ENCODE peak calls at places on chromosomes 2 and 18, in eight cellular contexts. One of them, this sample, is unnamed.

GRCh38 chr18:2538236-2538635 is 33.1 kb downstream of the METTL4 start:
- DNase-seq in endothelial cell: no peak
- DNase-seq in coronary artery: no peak
- DNase-seq in body of pancreas: no peak
- DNase-seq in fibroblast of pulmonary artery: no peak
- DNase-seq in tibial nerve: no peak
- DNase-seq in heart left ventricle: no peak
- DNase-seq in foreskin fibroblast: no peak
- DNase-seq in this sample: no peak

GRCh38 chr2:80322337-80322920 is 17.9 kb upstream of the LRRTM1 start:
- DNase-seq in coronary artery: no peak
- DNase-seq in endothelial cell: peak; percentile 37
- DNase-seq in fibroblast of pulmonary artery: no peak
- DNase-seq in heart left ventricle: no peak
- DNase-seq in foreskin fibroblast: no peak
- DNase-seq in body of pancreas: no peak
- DNase-seq in tibial nerve: no peak
- DNase-seq in this sample: no peak

GRCh38 chr2:170155022-170155722 is 22.8 kb upstream of the MYO3B start:
- DNase-seq in tibial nerve: no peak
- DNase-seq in fibroblast of pulmonary artery: peak; percentile 57
- DNase-seq in coronary artery: no peak
- DNase-seq in body of pancreas: no peak
- DNase-seq in endothelial cell: peak; percentile 12
- DNase-seq in foreskin fibroblast: peak; percentile 64
- DNase-seq in heart left ventricle: no peak
- DNase-seq in this sample: no peak

GRCh38 chr2:108919571-108920373 is 69.2 kb downstream of the EDAR start:
- DNase-seq in foreskin fibroblast: no peak
- DNase-seq in coronary artery: peak; percentile 47
- DNase-seq in body of pancreas: no peak
- DNase-seq in endothelial cell: no peak
- DNase-seq in fibroblast of pulmonary artery: no peak
- DNase-seq in tibial nerve: no peak
- DNase-seq in heart left ventricle: no peak
- DNase-seq in this sample: no peak

GRCh38 chr2:222108957-222109595 is 189.7 kb downstream of the PAX3 start:
- DNase-seq in endothelial cell: no peak
- DNase-seq in fibroblast of pulmonary artery: no peak
- DNase-seq in heart left ventricle: no peak
- DNase-seq in body of pancreas: no peak
- DNase-seq in foreskin fibroblast: no peak
- DNase-seq in coronary artery: no peak
- DNase-seq in tibial nerve: no peak
- DNase-seq in this sample: no peak

GRCh38 chr2:60641866-60642788 is 88.7 kb upstream of the BCL11A start:
- DNase-seq in tibial nerve: peak; percentile 43
- DNase-seq in coronary artery: no peak
- DNase-seq in heart left ventricle: no peak
- DNase-seq in foreskin fibroblast: peak; percentile 18
- DNase-seq in body of pancreas: peak; percentile 31
- DNase-seq in endothelial cell: peak; percentile 39
- DNase-seq in fibroblast of pulmonary artery: peak; percentile 70
- DNase-seq in this sample: no peak

GRCh38 chr18:8989017-8989416 is 113.5 kb upstream of the NDUFV2 start:
- DNase-seq in coronary artery: no peak
- DNase-seq in fibroblast of pulmonary artery: no peak
- DNase-seq in heart left ventricle: no peak
- DNase-seq in body of pancreas: no peak
- DNase-seq in tibial nerve: no peak
- DNase-seq in endothelial cell: no peak
- DNase-seq in foreskin fibroblast: no peak
- DNase-seq in this sample: no peak

GRCh38 chr2:67002618-67003371 is 394.3 kb upstream of the ETAA1 start:
- DNase-seq in tibial nerve: no peak
- DNase-seq in endothelial cell: no peak
- DNase-seq in fibroblast of pulmonary artery: no peak
- DNase-seq in body of pancreas: no peak
- DNase-seq in coronary artery: no peak
- DNase-seq in heart left ventricle: no peak
- DNase-seq in foreskin fibroblast: no peak
- DNase-seq in this sample: no peak

GRCh38 chr2:45119855-45120254 is 110.6 kb upstream of the SIX2 start:
- DNase-seq in fibroblast of pulmonary artery: peak; percentile 78
- DNase-seq in heart left ventricle: no peak
- DNase-seq in tibial nerve: no peak
- DNase-seq in coronary artery: no peak
- DNase-seq in foreskin fibroblast: peak; percentile 75
- DNase-seq in endothelial cell: no peak
- DNase-seq in body of pancreas: no peak
- DNase-seq in this sample: no peak

GRCh38 chr2:28063492-28063962 is 173.0 kb downstream of the BABAM2 start:
- DNase-seq in fibroblast of pulmonary artery: no peak
- DNase-seq in foreskin fibroblast: no peak
- DNase-seq in heart left ventricle: no peak
- DNase-seq in tibial nerve: no peak
- DNase-seq in endothelial cell: no peak
- DNase-seq in body of pancreas: no peak
- DNase-seq in coronary artery: no peak
- DNase-seq in this sample: no peak

GRCh38 chr2:96342085-96342484 is 6.5 kb downstream of the NCAPH start:
- DNase-seq in coronary artery: no peak
- DNase-seq in fibroblast of pulmonary artery: peak; percentile 65
- DNase-seq in tibial nerve: no peak
- DNase-seq in endothelial cell: no peak
- DNase-seq in heart left ventricle: no peak
- DNase-seq in body of pancreas: no peak
- DNase-seq in foreskin fibroblast: peak; percentile 78
- DNase-seq in this sample: no peak

GRCh38 chr2:46393865-46394264 is 85.5 kb upstream of the TMEM247 start:
- DNase-seq in foreskin fibroblast: no peak
- DNase-seq in endothelial cell: no peak
- DNase-seq in tibial nerve: no peak
- DNase-seq in fibroblast of pulmonary artery: no peak
- DNase-seq in coronary artery: no peak
- DNase-seq in heart left ventricle: no peak
- DNase-seq in body of pancreas: no peak
- DNase-seq in this sample: no peak

GRCh38 chr18:63762518-63762917 is 12.7 kb upstream of the SERPINB7 start:
- DNase-seq in foreskin fibroblast: peak; percentile 81
- DNase-seq in coronary artery: no peak
- DNase-seq in heart left ventricle: no peak
- DNase-seq in body of pancreas: no peak
- DNase-seq in tibial nerve: no peak
- DNase-seq in fibroblast of pulmonary artery: peak; percentile 14
- DNase-seq in endothelial cell: no peak
- DNase-seq in this sample: no peak

GRCh38 chr2:164617466-164617865 is 3.8 kb downstream of the GRB14 start:
- DNase-seq in coronary artery: no peak
- DNase-seq in body of pancreas: no peak
- DNase-seq in foreskin fibroblast: peak; percentile 28
- DNase-seq in tibial nerve: no peak
- DNase-seq in heart left ventricle: no peak
- DNase-seq in endothelial cell: no peak
- DNase-seq in fibroblast of pulmonary artery: peak; percentile 33
- DNase-seq in this sample: no peak

GRCh38 chr18:55407191-55407590 is 180.8 kb downstream of the TCF4 start:
- DNase-seq in foreskin fibroblast: no peak
- DNase-seq in fibroblast of pulmonary artery: no peak
- DNase-seq in heart left ventricle: no peak
- DNase-seq in tibial nerve: no peak
- DNase-seq in coronary artery: no peak
- DNase-seq in endothelial cell: no peak
- DNase-seq in body of pancreas: no peak
- DNase-seq in this sample: no peak

GRCh38 chr18:42418121-42418520 is 463.1 kb downstream of the PIK3C3 start:
- DNase-seq in body of pancreas: no peak
- DNase-seq in coronary artery: no peak
- DNase-seq in tibial nerve: no peak
- DNase-seq in heart left ventricle: no peak
- DNase-seq in foreskin fibroblast: no peak
- DNase-seq in fibroblast of pulmonary artery: no peak
- DNase-seq in endothelial cell: no peak
- DNase-seq in this sample: no peak

GRCh38 chr2:23669413-23670244 is 257.3 kb downstream of the ATAD2B start:
- DNase-seq in heart left ventricle: peak; percentile 82
- DNase-seq in body of pancreas: peak; percentile 52
- DNase-seq in fibroblast of pulmonary artery: peak; percentile 79
- DNase-seq in foreskin fibroblast: peak; percentile 21
- DNase-seq in tibial nerve: peak; percentile 62
- DNase-seq in coronary artery: no peak
- DNase-seq in endothelial cell: no peak
- DNase-seq in this sample: no peak

DNA sequence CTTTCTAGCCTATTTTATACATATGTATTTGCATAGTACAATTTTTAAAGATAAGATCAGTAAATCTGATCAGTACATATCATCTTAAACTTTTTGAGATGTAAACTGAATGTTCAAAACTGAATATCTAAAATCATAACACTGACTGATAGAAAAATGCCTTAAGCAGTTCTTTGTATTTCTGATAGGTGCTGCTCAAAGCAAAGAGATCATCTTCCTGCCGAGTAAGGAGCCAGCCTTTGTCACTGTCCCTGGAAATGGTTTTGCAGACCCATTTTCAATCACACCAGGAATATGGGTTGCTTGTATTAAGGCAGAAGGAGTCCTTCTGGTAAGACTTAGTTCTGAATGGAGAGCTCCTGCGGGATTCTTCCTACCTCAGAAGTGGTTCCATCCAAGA is 135.0 kb downstream of the LAMA3 start:
- DNase-seq in heart left ventricle: no peak
- DNase-seq in coronary artery: no peak
- DNase-seq in foreskin fibroblast: no peak
- DNase-seq in endothelial cell: no peak
- DNase-seq in fibroblast of pulmonary artery: peak; percentile 13
- DNase-seq in body of pancreas: no peak
- DNase-seq in tibial nerve: no peak
- DNase-seq in this sample: no peak
- TF ChIP-seq CTCF in heart left ventricle: no peak
- TF ChIP-seq CTCF in coronary artery: no peak
- TF ChIP-seq CTCF in foreskin fibroblast: no peak
- TF ChIP-seq CTCF in endothelial cell: no peak
- TF ChIP-seq CTCF in fibroblast of pulmonary artery: no peak
- TF ChIP-seq CTCF in body of pancreas: no peak
- TF ChIP-seq CTCF in tibial nerve: no peak
- TF ChIP-seq CTCF in this sample: no peak

DNA sequence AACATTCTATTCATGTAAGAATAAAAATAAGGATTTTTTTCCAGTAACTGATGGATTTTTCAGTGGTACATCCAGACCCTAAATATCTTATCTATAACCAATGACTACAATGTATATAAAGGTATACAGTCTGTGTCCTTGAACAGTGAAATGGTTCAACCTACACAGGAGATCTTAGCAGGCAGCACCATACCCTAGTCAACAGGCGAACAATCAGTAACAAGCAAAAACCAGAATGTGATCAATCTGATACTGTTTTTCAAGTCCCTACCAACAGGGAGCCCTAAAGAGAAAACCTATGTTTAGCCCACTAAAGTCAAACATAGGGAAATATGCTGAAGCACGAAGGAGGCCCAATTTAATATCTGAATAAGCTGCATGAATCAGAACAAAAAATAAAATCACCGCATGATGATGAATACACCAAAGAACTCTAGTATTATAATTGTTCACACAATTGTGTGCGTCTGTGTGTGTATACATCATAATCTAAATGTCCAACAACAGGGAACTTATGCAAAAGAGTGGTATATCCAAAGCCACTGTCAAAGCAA is 26.0 kb downstream of the PTPN2 start:
- DNase-seq in endothelial cell: no peak
- DNase-seq in tibial nerve: no peak
- DNase-seq in fibroblast of pulmonary artery: no peak
- DNase-seq in coronary artery: no peak
- DNase-seq in heart left ventricle: no peak
- DNase-seq in body of pancreas: no peak
- DNase-seq in foreskin fibroblast: no peak
- DNase-seq in this sample: no peak
- TF ChIP-seq CTCF in endothelial cell: no peak
- TF ChIP-seq CTCF in tibial nerve: no peak
- TF ChIP-seq CTCF in fibroblast of pulmonary artery: no peak
- TF ChIP-seq CTCF in coronary artery: no peak
- TF ChIP-seq CTCF in heart left ventricle: no peak
- TF ChIP-seq CTCF in body of pancreas: no peak
- TF ChIP-seq CTCF in foreskin fibroblast: no peak
- TF ChIP-seq CTCF in this sample: no peak

DNA sequence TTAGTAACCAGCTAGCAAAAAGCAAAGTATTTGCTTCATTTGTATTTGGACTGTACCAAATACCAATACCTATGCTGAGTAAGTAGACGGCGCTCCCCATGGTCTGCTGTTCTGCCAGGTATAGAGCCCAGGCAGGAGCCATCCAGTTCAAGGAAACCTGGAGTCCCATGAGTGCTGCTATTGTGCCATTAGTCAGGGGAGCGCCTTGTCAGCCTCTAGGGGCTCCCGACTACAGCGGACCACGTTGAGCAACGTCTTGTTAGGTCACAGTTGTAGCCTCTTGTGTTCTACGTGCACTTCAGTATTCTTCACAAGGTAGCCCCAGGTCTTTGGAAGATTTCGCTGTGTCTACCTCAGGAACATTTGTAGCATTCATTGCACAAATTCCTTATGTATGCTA is 21.6 kb upstream of the SLC9A2 start:
- DNase-seq in endothelial cell: no peak
- DNase-seq in foreskin fibroblast: no peak
- DNase-seq in tibial nerve: no peak
- DNase-seq in fibroblast of pulmonary artery: no peak
- DNase-seq in coronary artery: no peak
- DNase-seq in heart left ventricle: no peak
- DNase-seq in body of pancreas: no peak
- DNase-seq in this sample: no peak
- TF ChIP-seq CTCF in endothelial cell: no peak
- TF ChIP-seq CTCF in foreskin fibroblast: no peak
- TF ChIP-seq CTCF in tibial nerve: no peak
- TF ChIP-seq CTCF in fibroblast of pulmonary artery: no peak
- TF ChIP-seq CTCF in coronary artery: no peak
- TF ChIP-seq CTCF in heart left ventricle: no peak
- TF ChIP-seq CTCF in body of pancreas: no peak
- TF ChIP-seq CTCF in this sample: no peak

GRCh38 chr2:12046641-12047040 is 300.2 kb downstream of the LPIN1 start:
- DNase-seq in endothelial cell: no peak
- DNase-seq in coronary artery: no peak
- DNase-seq in foreskin fibroblast: peak; percentile 70
- DNase-seq in fibroblast of pulmonary artery: peak; percentile 55
- DNase-seq in body of pancreas: no peak
- DNase-seq in tibial nerve: no peak
- DNase-seq in heart left ventricle: no peak
- DNase-seq in this sample: no peak
- TF ChIP-seq CTCF in endothelial cell: no peak
- TF ChIP-seq CTCF in coronary artery: no peak
- TF ChIP-seq CTCF in foreskin fibroblast: no peak
- TF ChIP-seq CTCF in fibroblast of pulmonary artery: no peak
- TF ChIP-seq CTCF in body of pancreas: no peak
- TF ChIP-seq CTCF in tibial nerve: no peak
- TF ChIP-seq CTCF in heart left ventricle: no peak
- TF ChIP-seq CTCF in this sample: no peak

DNA sequence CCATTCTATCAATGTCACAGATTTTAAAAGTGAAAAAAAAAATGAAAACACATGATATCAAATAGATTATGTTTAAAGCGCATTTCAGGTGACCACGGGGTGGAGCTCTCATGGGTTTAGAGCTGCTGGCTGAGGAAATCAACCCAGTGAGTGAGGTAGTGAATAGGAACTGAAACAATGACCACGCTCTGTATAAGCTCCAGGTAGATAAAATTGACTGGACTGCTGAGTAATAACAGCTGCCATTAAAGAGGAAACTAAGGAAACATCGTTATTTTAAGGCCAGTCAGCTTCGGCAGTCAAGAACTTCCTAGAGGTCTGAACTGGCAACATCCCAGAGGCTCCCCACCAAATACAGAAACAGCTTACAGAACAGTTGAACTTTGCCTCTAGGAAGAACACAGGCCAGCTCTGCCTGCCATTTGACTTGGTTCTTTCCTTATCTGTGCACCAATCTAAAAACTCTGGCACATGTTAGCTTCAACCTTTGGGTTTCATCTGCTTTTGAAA is 185.9 kb downstream of the PDE1A start:
- DNase-seq in fibroblast of pulmonary artery: peak; percentile 58
- DNase-seq in tibial nerve: no peak
- DNase-seq in coronary artery: no peak
- DNase-seq in endothelial cell: peak; percentile 38
- DNase-seq in body of pancreas: peak; percentile 59
- DNase-seq in foreskin fibroblast: no peak
- DNase-seq in heart left ventricle: no peak
- DNase-seq in this sample: no peak
- TF ChIP-seq CTCF in fibroblast of pulmonary artery: peak; percentile 55
- TF ChIP-seq CTCF in tibial nerve: no peak
- TF ChIP-seq CTCF in coronary artery: no peak
- TF ChIP-seq CTCF in endothelial cell: no peak
- TF ChIP-seq CTCF in body of pancreas: peak; percentile 38
- TF ChIP-seq CTCF in foreskin fibroblast: peak; percentile 29
- TF ChIP-seq CTCF in heart left ventricle: peak; percentile 24
- TF ChIP-seq CTCF in this sample: no peak

This sample was measured in CD14-positive monocyte.